ENCODE peak calls at places on chromosome 16, in eight cellular contexts. U is coronary artery; W is NCI-H510A treated with DMSO at 0.1 percent for 48 hours; A is neural progenitor cell; Y is NCI-H146; Q is activated CD4-positive, alpha-beta T cell treated with anti-CD3 and anti-CD28 coated beads, Interleukin-2, amount 50 U/mL, for 1 hour; Z is AG04449; O is naive thymus-derived CD8-positive, alpha-beta T cell. L is an unnamed sample.

GRCh38 chr16:15843635-15844279 is 13.1 kb downstream of the MYH11 start:
- DNase-seq in Q (no peak), Y (no peak), O (no peak), Z (no peak), A (no peak), U (no peak), W (no peak), L (no peak)

GRCh38 chr16:73093146-73094144 is 45.5 kb upstream of the ZFHX3 start:
- DNase-seq in U (peak), Y (peak), Q (no peak), O (no peak), Z (no peak), A (no peak), W (no peak), L (no peak)

GRCh38 chr16:12293017-12293618 is 316.6 kb downstream of the SNX29 start:
- DNase-seq in Y (no peak), U (no peak), Q (no peak), O (no peak), A (no peak), Z (no peak), W (no peak), L (no peak)

GRCh38 chr16:1812732-1813163 is 13.9 kb downstream of the HAGH start:
- DNase-seq in Y (peak), Q (peak), U (no peak), A (peak), W (peak), Z (no peak), O (peak), L (no peak)

GRCh38 chr16:56360117-56361008 is 65.0 kb downstream of the AMFR start:
- DNase-seq in Q (no peak), Y (no peak), A (no peak), Z (no peak), O (no peak), W (no peak), U (no peak), L (no peak)

GRCh38 chr16:89599451-89599858 is 14.0 kb upstream of the DPEP1 start:
- DNase-seq in Z (no peak), A (peak), U (no peak), Q (peak), O (no peak), W (peak), Y (peak), L (no peak)

GRCh38 chr16:81155769-81156168 is 59.6 kb upstream of the GCSH start:
- DNase-seq in W (no peak), Y (no peak), Z (no peak), Q (no peak), U (no peak), O (no peak), A (no peak), L (no peak)

GRCh38 chr16:49712567-49712966 is 143.3 kb downstream of the ZNF423 start:
- DNase-seq in O (no peak), W (no peak), A (no peak), U (no peak), Q (no peak), Z (no peak), Y (no peak), L (no peak)